ENCODE peak calls at places on chromosomes 5 and 9, in eight cellular contexts. V is psoas muscle, W is fibroblast of lung, Q is fibroblast of pulmonary artery, Y is cardiac fibroblast, O is suprapubic skin, B is tibial nerve, D is HepG2. F is an unnamed sample.

GRCh38 chr5:84487963-84488362 is 103.3 kb upstream of the EDIL3 start:
- DNase-seq in V (no peak), W (peak), Q (peak), Y (peak), O (no peak), B (no peak), D (no peak), F (no peak)

GRCh38 chr9:16048129-16048528 is 495.3 kb downstream of the CCDC171 start:
- DNase-seq in V (no peak), W (no peak), Q (no peak), Y (no peak), O (no peak), B (no peak), D (no peak), F (no peak)

GRCh38 chr9:131543141-131543540 is 2.2 kb upstream of the PRRT1B start:
- DNase-seq in V (no peak), W (no peak), Q (no peak), Y (no peak), O (no peak), B (no peak), D (no peak), F (no peak)

GRCh38 chr5:39158127-39158593 is 61.2 kb downstream of the FYB1 start:
- DNase-seq in V (peak), W (no peak), Q (peak), Y (peak), O (no peak), B (no peak), D (no peak), F (no peak)

GRCh38 chr9:12735669-12736068 is 39.2 kb upstream of the LURAP1L start:
- DNase-seq in V (no peak), W (no peak), Q (no peak), Y (no peak), O (no peak), B (no peak), D (no peak), F (peak)

GRCh38 chr5:124395287-124395686 is 351.2 kb downstream of the ZNF608 start:
- DNase-seq in V (no peak), W (peak), Q (no peak), Y (no peak), O (no peak), B (no peak), D (no peak), F (no peak)

GRCh38 chr9:89048611-89049010 is 57.3 kb downstream of the S1PR3 start:
- DNase-seq in V (no peak), W (no peak), Q (no peak), Y (no peak), O (no peak), B (no peak), D (no peak), F (no peak)

GRCh38 chr5:43602456-43602817 is 543 bp upstream of the NNT start:
- DNase-seq in V (no peak), W (peak), Q (peak), Y (peak), O (no peak), B (no peak), D (peak), F (peak)

GRCh38 chr9:33167949-33168535 is 906 bp upstream of the B4GALT1 start:
- DNase-seq in V (no peak), W (no peak), Q (no peak), Y (no peak), O (no peak), B (no peak), D (no peak), F (peak)

GRCh38 chr5:10553476-10553875 is 10.4 kb upstream of the ANKRD33B start:
- DNase-seq in V (no peak), W (no peak), Q (no peak), Y (no peak), O (no peak), B (no peak), D (no peak), F (no peak)

GRCh38 chr5:82164109-82164956 is 113.8 kb downstream of the RPS23 start:
- DNase-seq in V (no peak), W (peak), Q (peak), Y (peak), O (no peak), B (no peak), D (no peak), F (no peak)

DNA sequence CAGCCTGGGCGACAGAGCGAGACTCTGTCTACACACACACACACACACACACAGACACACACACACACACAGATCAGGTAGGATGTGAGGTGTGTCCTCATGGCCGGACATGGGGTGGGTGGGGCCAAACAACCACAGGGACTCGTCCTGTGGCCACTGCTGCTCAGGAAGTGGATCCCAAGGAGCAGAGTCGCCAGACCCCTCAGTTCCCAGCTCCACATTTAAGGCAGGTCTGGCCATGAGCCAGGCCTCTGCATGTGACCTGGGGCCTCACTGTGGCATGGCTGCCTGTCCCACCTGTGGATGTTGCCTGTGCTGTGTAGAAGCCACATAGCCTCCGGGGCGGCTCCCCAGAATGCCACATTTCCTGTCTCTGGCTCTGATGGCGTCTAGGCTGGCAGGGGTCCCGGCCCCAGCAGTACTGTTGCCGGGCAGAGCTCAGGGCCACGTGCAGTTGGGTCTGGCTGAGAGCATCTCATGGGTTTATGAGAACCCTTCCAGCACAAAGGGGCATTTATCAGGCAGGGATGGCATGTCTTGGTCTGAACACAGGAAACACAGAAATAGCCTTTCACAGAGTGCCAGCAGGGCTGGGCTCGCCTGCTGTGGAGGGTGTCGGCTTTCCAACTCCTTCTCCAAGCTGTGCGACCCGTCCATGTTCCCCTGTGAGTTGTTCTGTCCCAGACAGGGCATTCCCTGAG is 9.9 kb upstream of the NINJ1 start:
- DNase-seq in V (peak), W (no peak), Q (no peak), Y (no peak), O (peak), B (no peak), D (no peak), F (peak)
- H3K4me3 ChIP-seq in V (no peak), W (no peak), Q (no peak), Y (no peak), O (no peak), B (peak), D (no peak), F (no peak)

GRCh38 chr5:95237324-95237723 is 47.6 kb downstream of the MCTP1 start:
- DNase-seq in V (no peak), W (no peak), Q (no peak), Y (no peak), O (no peak), B (no peak), D (no peak), F (no peak)

GRCh38 chr5:95241155-95241554 is 43.7 kb downstream of the MCTP1 start:
- DNase-seq in V (no peak), W (no peak), Q (no peak), Y (no peak), O (no peak), B (no peak), D (no peak), F (no peak)

GRCh38 chr5:95235439-95235982 is 49.4 kb downstream of the MCTP1 start:
- DNase-seq in V (no peak), W (no peak), Q (no peak), Y (no peak), O (no peak), B (no peak), D (no peak), F (no peak)

GRCh38 chr5:95241635-95242034 is 43.3 kb downstream of the MCTP1 start:
- DNase-seq in V (no peak), W (no peak), Q (no peak), Y (no peak), O (no peak), B (no peak), D (no peak), F (peak)

GRCh38 chr5:95238560-95239325 is 46.2 kb downstream of the MCTP1 start:
- DNase-seq in V (no peak), W (peak), Q (peak), Y (peak), O (no peak), B (no peak), D (no peak), F (peak)
- TF ChIP-seq CTCF in V (peak), W (peak), Q (peak), Y (peak), O (no peak), B (no peak), D (peak), F (no peak)

GRCh38 chr5:141877478-141878185 is 578 bp downstream of the PCDH1 start:
- DNase-seq in V (no peak), W (no peak), Q (peak), Y (peak), O (no peak), B (no peak), D (no peak), F (no peak)
- H3K4me3 ChIP-seq in V (peak), W (peak), Q (peak), Y (peak), O (peak), B (peak), D (peak), F (no peak)

DNA sequence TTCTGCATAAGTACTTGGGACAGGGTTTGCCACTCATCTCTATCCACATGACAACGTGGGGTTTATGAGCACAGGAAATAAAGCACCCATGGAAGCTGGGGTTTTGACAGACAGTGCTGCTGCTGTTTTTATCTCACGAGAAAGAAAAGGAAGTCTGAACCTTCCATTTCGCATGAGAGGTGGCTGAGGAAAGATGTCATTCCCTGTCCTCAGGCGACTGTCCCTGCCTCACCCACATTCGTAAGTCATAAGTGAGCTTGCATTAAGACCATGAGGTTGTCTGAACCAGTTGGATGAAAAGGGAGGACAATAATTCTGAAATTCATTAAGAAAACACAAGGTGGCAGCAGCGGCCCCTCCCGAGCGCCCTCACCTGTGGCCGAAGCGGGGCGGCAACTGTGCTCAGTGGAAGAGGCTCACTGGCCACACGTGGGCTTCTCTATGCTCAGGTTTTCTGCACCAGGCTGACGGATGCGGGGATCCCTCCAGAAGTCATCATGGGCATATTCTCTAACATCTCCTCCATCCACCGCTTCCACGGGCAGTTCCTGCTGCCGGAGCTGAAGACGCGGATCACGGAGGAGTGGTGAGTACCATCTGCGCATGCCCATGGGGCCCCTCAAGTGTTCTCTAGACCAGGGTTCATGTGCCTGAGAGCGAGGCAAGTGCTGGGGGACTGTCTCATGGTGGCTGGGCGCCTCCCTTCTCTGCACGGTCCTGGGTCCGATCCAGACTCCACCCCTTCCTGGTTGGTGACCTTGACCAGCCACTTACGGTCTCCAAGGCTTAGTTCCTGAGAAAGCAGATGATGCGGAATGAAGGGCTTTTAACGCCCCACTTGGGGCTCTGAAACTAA is 54.7 kb upstream of the SUSD3 start:
- DNase-seq in V (no peak), W (peak), Q (peak), Y (peak), O (no peak), B (no peak), D (peak), F (peak)
- TF ChIP-seq CTCF in V (peak), W (peak), Q (peak), Y (peak), O (peak), B (peak), D (peak), F (peak)

DNA sequence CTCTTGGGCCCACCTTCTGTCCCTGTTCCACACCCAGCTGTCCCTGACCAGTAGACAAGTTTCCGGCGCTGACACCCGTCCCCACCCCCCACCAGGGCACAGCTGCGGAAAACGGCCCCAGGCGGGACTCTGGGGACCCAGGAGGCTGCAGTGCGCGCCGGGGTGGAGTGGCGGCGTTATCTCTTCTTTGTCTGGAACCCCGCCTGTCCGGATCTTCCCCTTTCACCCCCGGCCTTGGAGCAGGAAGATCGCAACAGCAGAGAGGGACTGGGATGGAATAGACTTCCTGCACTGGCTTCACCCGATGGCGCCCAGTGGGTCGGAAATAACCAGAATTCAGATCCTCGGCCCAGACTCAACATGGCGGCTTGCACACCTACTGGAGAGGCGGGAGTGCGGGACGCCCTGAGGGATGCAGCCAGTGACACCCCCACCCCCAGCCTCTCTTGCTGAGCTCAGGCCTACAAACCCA is 4.7 kb downstream of the PAX5 start:
- DNase-seq in V (no peak), W (no peak), Q (no peak), Y (no peak), O (no peak), B (no peak), D (no peak), F (peak)
- H3K4me3 ChIP-seq in V (peak), W (no peak), Q (no peak), Y (no peak), O (peak), B (no peak), D (no peak), F (peak)

DNA sequence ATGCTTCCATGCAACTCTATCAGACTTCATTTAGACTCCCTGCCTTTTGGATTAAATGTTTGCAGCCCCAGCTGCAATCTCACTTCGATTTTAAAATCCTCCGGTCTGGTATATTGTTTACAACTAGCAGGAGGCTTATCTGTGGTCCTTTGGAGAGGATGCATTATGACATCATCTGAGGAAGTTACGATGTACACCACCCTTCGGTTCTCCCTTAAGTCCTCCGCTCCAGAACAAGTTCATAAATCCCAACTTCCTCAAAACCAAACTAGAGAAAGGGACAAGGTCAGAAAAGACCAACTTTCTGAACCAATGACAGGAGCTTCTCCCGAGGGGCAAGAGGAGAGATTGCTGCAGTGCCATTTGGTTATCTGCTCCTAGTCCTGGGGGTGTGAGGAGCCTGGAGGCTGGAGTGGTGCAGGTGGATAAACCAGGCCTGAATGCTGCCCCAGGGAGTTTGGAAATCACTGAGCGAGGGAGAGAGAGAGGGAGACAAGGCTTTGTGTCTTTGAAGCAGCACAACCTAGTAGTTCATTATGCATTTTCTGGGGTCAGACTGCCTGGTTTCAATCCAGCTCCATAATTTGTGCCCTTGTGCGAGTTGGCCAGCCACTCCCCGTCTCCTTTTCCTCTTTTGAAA is 313.8 kb downstream of the TLE1 start:
- DNase-seq in V (no peak), W (no peak), Q (peak), Y (no peak), O (no peak), B (no peak), D (no peak), F (no peak)
- TF ChIP-seq CTCF in V (no peak), W (no peak), Q (no peak), Y (no peak), O (no peak), B (no peak), D (no peak), F (no peak)

GRCh38 chr5:119273391-119273839 is 82.4 kb upstream of the TNFAIP8 start:
- DNase-seq in V (peak), W (no peak), Q (no peak), Y (no peak), O (no peak), B (no peak), D (no peak), F (no peak)
- H3K4me3 ChIP-seq in V (no peak), W (no peak), Q (no peak), Y (no peak), O (no peak), B (no peak), D (no peak), F (peak)

DNA sequence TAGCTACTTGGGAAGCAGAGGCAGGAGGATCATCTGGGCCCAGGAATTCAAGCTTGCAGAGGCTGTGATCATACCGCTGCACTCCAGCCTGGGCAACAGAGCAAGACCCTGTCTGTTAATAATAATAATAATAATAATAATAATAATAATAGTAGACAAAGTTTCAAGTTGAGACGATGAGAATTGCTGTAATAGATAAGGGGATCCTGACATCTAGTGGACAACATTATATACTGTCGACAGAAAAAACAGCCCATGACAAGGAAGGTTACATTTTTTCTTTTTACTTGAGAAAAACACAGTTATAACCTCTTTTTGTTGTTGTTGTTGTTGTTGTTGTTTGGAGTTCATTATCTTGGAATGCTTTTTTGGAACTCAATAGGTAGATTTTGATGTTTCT is 35.3 kb downstream of the NDFIP1 start:
- DNase-seq in V (no peak), W (peak), Q (peak), Y (peak), O (no peak), B (no peak), D (peak), F (peak)
- TF ChIP-seq CTCF in V (peak), W (peak), Q (peak), Y (peak), O (peak), B (peak), D (peak), F (peak)